ENCODE peak calls at places on chromosomes 5 and 9, in ten cellular contexts. D is dorsolateral prefrontal cortex; W is IMR-90; P is AG04450; Z is CD8-positive, alpha-beta T cell; K is choroid plexus epithelial cell; H is AG10803; G is OCI-LY7; Q is cardiac muscle cell; R is WERI-Rb-1. O is an unnamed sample.

GRCh38 chr9:12426198-12426864 is 266.9 kb upstream of the TYRP1 start:
- DNase-seq in Q (peak), P (no peak), K (peak), W (no peak), D (no peak), Z (no peak), R (no peak), H (no peak), G (no peak), O (no peak)

GRCh38 chr5:104273725-104274124 is 711.1 kb upstream of the NUDT12 start:
- DNase-seq in H (no peak), Q (no peak), D (no peak), P (no peak), R (no peak), G (no peak), Z (no peak), K (no peak), W (no peak), O (no peak)

GRCh38 chr5:169350759-169351240 is 49.9 kb upstream of the SLIT3 start:
- DNase-seq in Q (peak), G (no peak), R (no peak), H (peak), K (peak), P (peak), Z (no peak), D (no peak), W (peak), O (no peak)

GRCh38 chr9:110199643-110200042 is 8.3 kb downstream of the C9orf152 start:
- DNase-seq in D (no peak), Q (no peak), W (no peak), H (no peak), R (no peak), Z (no peak), P (no peak), G (no peak), K (no peak), O (no peak)

GRCh38 chr9:112084334-112084733 is 90.8 kb downstream of the SUSD1 start:
- DNase-seq in K (no peak), P (no peak), W (peak), G (no peak), H (no peak), D (no peak), Q (no peak), Z (no peak), R (no peak), O (peak)

GRCh38 chr5:5315068-5315835 is 107.2 kb upstream of the ICE1 start:
- DNase-seq in R (no peak), Q (no peak), W (no peak), Z (no peak), G (no peak), D (no peak), H (no peak), P (no peak), K (no peak), O (no peak)

GRCh38 chr5:137141779-137142178 is 357.3 kb downstream of the SPOCK1 start:
- DNase-seq in P (no peak), K (peak), R (no peak), Z (no peak), H (peak), D (no peak), G (no peak), W (no peak), Q (peak), O (no peak)

GRCh38 chr5:132260051-132260450 is 2.6 kb downstream of the PDLIM4 start:
- DNase-seq in D (no peak), P (no peak), W (peak), R (peak), H (no peak), Q (no peak), Z (no peak), G (no peak), K (peak), O (no peak)

GRCh38 chr9:98678244-98678842 is 30.4 kb downstream of the GABBR2 start:
- DNase-seq in R (no peak), Z (no peak), H (no peak), K (peak), Q (peak), G (peak), W (no peak), P (no peak), D (no peak), O (peak)

GRCh38 chr5:60586307-60586901 is 113.6 kb downstream of the DEPDC1B start:
- DNase-seq in K (peak), H (peak), P (no peak), Z (no peak), R (no peak), D (no peak), W (peak), G (peak), Q (peak), O (peak)

GRCh38 chr5:180456792-180457191 is 37.4 kb upstream of the CNOT6 start:
- DNase-seq in R (no peak), P (no peak), Z (no peak), D (no peak), G (no peak), K (no peak), W (no peak), Q (no peak), H (no peak), O (no peak)

GRCh38 chr5:36624277-36624676 is 17.9 kb downstream of the SLC1A3 start:
- DNase-seq in K (no peak), Z (no peak), W (no peak), R (no peak), G (no peak), D (no peak), Q (no peak), H (no peak), P (no peak), O (no peak)

GRCh38 chr5:134124289-134125194 is 10.1 kb downstream of the TCF7 start:
- DNase-seq in W (peak), K (no peak), H (peak), R (no peak), P (no peak), D (no peak), G (no peak), Q (no peak), Z (no peak), O (no peak)

GRCh38 chr9:16214677-16215076 is 655.8 kb downstream of the BNC2 start:
- DNase-seq in H (no peak), Q (no peak), R (no peak), Z (no peak), D (no peak), W (no peak), P (no peak), K (no peak), G (no peak), O (no peak)
- H3K4me3 ChIP-seq in H (no peak), Q (no peak), R (no peak), Z (no peak), D (no peak), W (no peak), P (no peak), K (no peak), G (no peak), O (no peak)

DNA sequence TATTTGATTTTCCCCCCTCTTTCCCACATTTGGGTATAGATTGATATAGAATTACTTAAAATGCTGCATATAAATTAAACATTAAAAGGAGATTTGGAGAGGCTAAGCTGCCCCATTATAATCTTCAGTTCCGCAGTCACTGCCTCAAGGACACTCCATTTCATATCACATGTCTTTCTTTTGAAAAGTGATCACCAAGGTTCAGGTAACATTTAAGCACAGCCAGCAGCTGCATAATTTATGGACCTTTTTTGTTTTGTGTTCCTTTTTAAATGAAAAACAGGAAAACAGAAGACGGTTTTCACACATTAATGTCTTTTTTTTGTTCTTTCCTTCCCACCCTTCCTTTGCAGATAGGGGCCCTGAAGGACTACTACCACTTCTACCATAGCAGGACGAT is 41.6 kb downstream of the PCSK5 start:
- DNase-seq in D (no peak), W (no peak), Z (no peak), G (no peak), R (no peak), P (no peak), Q (no peak), K (no peak), H (no peak), O (no peak)
- TF ChIP-seq CTCF in D (no peak), W (no peak), Z (no peak), G (no peak), R (no peak), P (no peak), Q (no peak), K (no peak), H (no peak), O (no peak)

DNA sequence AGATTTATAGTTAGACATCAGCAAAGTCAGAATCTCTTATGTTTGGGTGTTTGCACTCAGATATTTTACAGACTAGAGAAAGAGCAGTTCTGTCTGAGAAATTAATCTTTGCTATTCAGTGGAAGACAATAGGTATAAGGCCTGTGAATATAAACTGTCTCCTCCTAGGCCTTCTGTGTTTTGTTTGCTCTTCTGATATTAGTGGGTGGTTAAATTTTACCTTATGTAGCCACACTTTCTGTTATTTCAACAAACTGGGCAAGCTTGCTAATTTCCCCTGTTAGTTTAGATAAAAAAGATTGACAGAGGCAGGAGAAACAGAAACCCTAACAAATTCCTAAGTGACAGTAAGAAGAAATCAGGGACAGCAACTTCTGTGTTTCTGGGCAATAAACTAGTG is 141.6 kb downstream of the ARHGAP26 start:
- DNase-seq in Z (no peak), W (no peak), G (no peak), D (no peak), Q (no peak), R (no peak), H (no peak), K (no peak), P (no peak), O (no peak)
- H3K4me3 ChIP-seq in Z (no peak), W (no peak), G (no peak), D (no peak), Q (no peak), R (no peak), H (no peak), K (no peak), P (no peak), O (no peak)

GRCh38 chr5:76836181-76836580 is 13.6 kb upstream of the S100Z start:
- DNase-seq in K (peak), P (no peak), G (no peak), D (no peak), Q (no peak), Z (no peak), W (peak), R (no peak), H (no peak), O (no peak)
- TF ChIP-seq CTCF in K (peak), P (peak), G (no peak), D (no peak), Q (no peak), Z (no peak), W (peak), R (no peak), H (no peak), O (no peak)

GRCh38 chr5:167346461-167346860 is 945.0 kb upstream of the WWC1 start:
- DNase-seq in R (no peak), H (no peak), Z (no peak), G (no peak), Q (no peak), D (no peak), K (no peak), P (no peak), W (no peak), O (no peak)
- H3K4me3 ChIP-seq in R (no peak), H (no peak), Z (no peak), G (no peak), Q (no peak), D (no peak), K (no peak), P (no peak), W (no peak), O (no peak)

DNA sequence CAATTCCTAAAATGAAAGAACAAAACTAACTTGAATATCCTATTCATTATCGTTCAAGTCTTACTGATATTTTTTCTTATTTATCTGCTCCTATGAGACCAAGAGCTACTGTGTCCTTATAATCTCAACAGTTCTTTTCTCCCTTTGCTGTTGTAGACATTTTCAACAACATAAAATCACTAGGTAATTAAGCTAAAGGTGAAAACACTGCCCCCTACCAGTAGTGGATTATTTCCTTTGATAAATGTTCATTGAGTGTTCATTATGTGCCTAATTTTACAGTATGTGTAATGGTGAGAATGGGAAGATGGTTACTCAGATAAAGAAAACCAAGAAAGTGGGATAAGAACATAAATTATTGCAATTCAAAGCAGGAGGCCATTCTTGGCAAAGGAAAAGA is 41.4 kb upstream of the PAPPA start:
- DNase-seq in P (no peak), Q (peak), G (peak), D (no peak), H (no peak), K (peak), Z (no peak), R (no peak), W (peak), O (no peak)
- TF ChIP-seq CTCF in P (peak), Q (peak), G (peak), D (no peak), H (peak), K (peak), Z (no peak), R (peak), W (peak), O (no peak)

GRCh38 chr9:137068539-137069507 is 1.5 kb downstream of the SAPCD2 start:
- DNase-seq in K (no peak), W (no peak), Z (no peak), D (no peak), R (no peak), P (no peak), H (no peak), Q (no peak), G (no peak), O (no peak)

GRCh38 chr9:137070906-137071275 is 534 bp upstream of the SAPCD2 start:
- DNase-seq in W (no peak), Z (no peak), Q (no peak), G (peak), D (peak), P (no peak), H (no peak), K (no peak), R (peak), O (no peak)

GRCh38 chr9:137069508-137070071 is 767 bp downstream of the SAPCD2 start:
- DNase-seq in D (no peak), G (peak), P (no peak), K (no peak), Q (no peak), R (no peak), Z (no peak), H (no peak), W (no peak), O (no peak)

GRCh38 chr9:137070201-137070905 is at the start of gene SAPCD2:
- DNase-seq in H (peak), Q (peak), P (peak), K (peak), W (peak), D (peak), G (peak), Z (peak), R (peak), O (peak)

DNA sequence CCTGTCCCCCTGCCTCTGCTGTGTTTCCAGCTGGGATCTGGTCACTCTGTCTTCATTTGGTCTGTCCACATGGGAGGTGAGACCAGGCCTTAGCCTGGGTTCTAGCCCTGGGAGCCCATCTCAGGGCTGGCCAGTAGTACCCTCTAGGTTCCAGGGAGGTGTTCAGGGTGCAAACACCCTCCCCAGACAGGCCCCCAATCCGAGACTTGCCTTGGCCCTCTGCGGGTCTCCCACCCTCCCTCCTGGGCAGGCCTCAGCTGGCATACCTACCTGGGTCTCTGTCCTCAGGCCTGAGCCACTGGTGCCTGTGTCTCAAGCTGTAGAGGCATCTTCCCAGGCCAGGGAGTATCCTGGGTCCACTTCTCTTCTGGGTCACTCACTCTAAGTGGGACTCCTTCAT is 925 bp upstream of the SAPCD2 start:
- DNase-seq in K (no peak), D (no peak), W (no peak), Z (no peak), R (no peak), G (no peak), P (no peak), H (no peak), Q (no peak), O (no peak)
- H3K4me3 ChIP-seq in K (no peak), D (peak), W (no peak), Z (no peak), R (peak), G (peak), P (no peak), H (no peak), Q (no peak), O (peak)

O was measured in GM12865.